ENCODE peak calls at places on chromosomes 12 and 14, in six cellular contexts. N, X, S, W, Y and B are unnamed samples. For H3K9me3 and H3K27me3, the result is how much of the 10 kb centered on the place peaks cover.

GRCh38 chr12:11729008-11729407 is 79.5 kb downstream of the ETV6 start:
- DNase-seq in Y (no peak), X (peak), W (no peak), S (no peak), N (peak), B (peak)

GRCh38 chr12:110932048-110932447 is 11.7 kb upstream of the MYL2 start:
- DNase-seq in Y (no peak), W (no peak), N (no peak), X (no peak), S (no peak), B (no peak)

GRCh38 chr12:47192046-47192445 is 112.3 kb upstream of the AMIGO2 start:
- DNase-seq in N (no peak), X (no peak), S (no peak), W (no peak), Y (no peak), B (no peak)

GRCh38 chr14:60720391-60720790 is 3.8 kb downstream of the SIX4 start:
- DNase-seq in S (no peak), X (no peak), N (no peak), W (no peak), Y (no peak), B (no peak)

GRCh38 chr12:58176296-58176869 is 235.0 kb downstream of the ATP23 start:
- DNase-seq in N (peak), Y (peak), W (no peak), X (peak), S (no peak), B (peak)

GRCh38 chr12:95634622-95635621 is 83.6 kb upstream of the USP44 start:
- DNase-seq in X (no peak), W (no peak), S (no peak), N (peak), Y (no peak), B (peak)

GRCh38 chr12:62259311-62259992 is 752 bp upstream of the USP15 start:
- DNase-seq in W (no peak), X (no peak), Y (no peak), N (peak), S (no peak), B (no peak)

GRCh38 chr14:95023886-95024285 is 133.4 kb downstream of the DICER1 start:
- DNase-seq in S (no peak), Y (no peak), W (no peak), X (no peak), N (no peak), B (no peak)

GRCh38 chr12:62813031-62813829 is 121.7 kb downstream of the PPM1H start:
- DNase-seq in N (peak), Y (peak), W (peak), S (no peak), X (peak), B (peak)

GRCh38 chr12:18400186-18400585 is 138.9 kb downstream of the PIK3C2G start:
- DNase-seq in X (no peak), W (no peak), Y (peak), N (no peak), S (no peak), B (no peak)

GRCh38 chr12:24038211-24038997 is 88.9 kb upstream of the SOX5 start:
- DNase-seq in N (no peak), W (no peak), S (no peak), Y (no peak), X (no peak), B (no peak)

GRCh38 chr12:132827763-132828703 is 636 bp downstream of the GOLGA3 start:
- DNase-seq in Y (peak), S (no peak), X (peak), N (peak), W (peak), B (peak)
- TF ChIP-seq POLR2A in Y (no peak), S (no peak), X (no peak), N (no peak), W (no peak), B (no peak)

GRCh38 chr12:28369483-28369882 is 179.2 kb downstream of the CCDC91 start:
- DNase-seq in Y (no peak), N (no peak), S (no peak), X (no peak), W (no peak), B (no peak)

GRCh38 chr12:28367993-28368392 is 177.7 kb downstream of the CCDC91 start:
- DNase-seq in X (no peak), Y (no peak), S (no peak), N (no peak), W (no peak), B (no peak)

DNA sequence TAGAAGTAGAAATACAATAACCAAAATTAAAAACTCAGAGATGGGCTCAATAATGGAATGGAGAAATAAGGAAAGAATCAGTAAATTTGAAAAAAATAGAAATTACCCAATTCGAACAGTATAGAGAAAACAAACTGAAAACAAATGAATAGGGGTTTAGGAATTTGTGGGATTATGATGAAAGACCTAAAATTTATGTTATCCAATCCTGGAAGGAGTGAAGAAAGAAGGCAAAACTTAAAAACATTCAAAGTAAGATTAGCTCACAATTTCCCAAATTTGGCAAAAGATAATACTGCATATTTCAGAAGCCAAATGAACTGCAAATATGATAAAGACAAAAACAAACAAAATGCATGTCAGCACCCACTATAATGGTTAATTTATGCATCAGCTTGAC is 177.1 kb downstream of the CCDC91 start:
- DNase-seq in Y (no peak), S (no peak), N (no peak), W (no peak), X (no peak), B (no peak)
- H3K9me3 ChIP-seq in Y (under half), S (under half), N (under half), W (under half), X (under half), B (under half)

DNA sequence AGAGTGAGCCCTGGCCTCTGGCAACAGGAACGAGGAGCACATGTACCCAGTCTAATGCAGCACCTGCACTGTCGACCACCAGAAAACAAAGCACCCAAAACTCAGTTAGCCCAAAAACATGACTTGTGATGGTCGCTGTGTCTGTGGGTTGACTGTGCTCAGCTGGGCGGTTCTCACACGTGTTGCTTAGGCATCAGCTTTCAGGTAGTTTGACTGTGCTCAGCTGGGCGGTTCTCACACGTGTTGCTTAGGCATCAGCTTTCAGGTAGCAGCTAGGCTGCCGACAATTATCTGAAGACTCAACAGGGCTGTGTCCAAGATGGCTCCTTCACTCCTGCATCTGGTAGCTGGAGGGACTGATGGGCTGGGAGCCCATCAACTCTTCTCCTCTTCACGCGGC is 1.2 kb upstream of the LRCOL1 start:
- DNase-seq in X (no peak), S (no peak), N (no peak), Y (no peak), W (no peak), B (no peak)
- H3K27me3 ChIP-seq in X (under half), S (half or more), N (under half), Y (under half), W (under half), B (half or more)

GRCh38 chr12:101880769-101881168 is 3.4 kb downstream of the DRAM1 start:
- DNase-seq in W (no peak), X (no peak), S (no peak), Y (no peak), N (no peak), B (no peak)
- TF ChIP-seq POLR2A in W (no peak), X (no peak), S (no peak), Y (no peak), N (no peak), B (no peak)

GRCh38 chr14:56884617-56885016 is 74.3 kb upstream of the OTX2 start:
- DNase-seq in N (no peak), X (no peak), W (no peak), S (no peak), Y (no peak), B (no peak)
- H3K9me3 ChIP-seq in N (under half), X (under half), W (under half), S (under half), Y (under half), B (under half)

GRCh38 chr12:130161261-130162231 is 718 bp upstream of the FZD10 start:
- DNase-seq in W (peak), S (no peak), Y (peak), X (peak), N (peak), B (no peak)
- H3K27me3 ChIP-seq in W (under half), S (half or more), Y (half or more), X (under half), N (under half), B (under half)

DNA sequence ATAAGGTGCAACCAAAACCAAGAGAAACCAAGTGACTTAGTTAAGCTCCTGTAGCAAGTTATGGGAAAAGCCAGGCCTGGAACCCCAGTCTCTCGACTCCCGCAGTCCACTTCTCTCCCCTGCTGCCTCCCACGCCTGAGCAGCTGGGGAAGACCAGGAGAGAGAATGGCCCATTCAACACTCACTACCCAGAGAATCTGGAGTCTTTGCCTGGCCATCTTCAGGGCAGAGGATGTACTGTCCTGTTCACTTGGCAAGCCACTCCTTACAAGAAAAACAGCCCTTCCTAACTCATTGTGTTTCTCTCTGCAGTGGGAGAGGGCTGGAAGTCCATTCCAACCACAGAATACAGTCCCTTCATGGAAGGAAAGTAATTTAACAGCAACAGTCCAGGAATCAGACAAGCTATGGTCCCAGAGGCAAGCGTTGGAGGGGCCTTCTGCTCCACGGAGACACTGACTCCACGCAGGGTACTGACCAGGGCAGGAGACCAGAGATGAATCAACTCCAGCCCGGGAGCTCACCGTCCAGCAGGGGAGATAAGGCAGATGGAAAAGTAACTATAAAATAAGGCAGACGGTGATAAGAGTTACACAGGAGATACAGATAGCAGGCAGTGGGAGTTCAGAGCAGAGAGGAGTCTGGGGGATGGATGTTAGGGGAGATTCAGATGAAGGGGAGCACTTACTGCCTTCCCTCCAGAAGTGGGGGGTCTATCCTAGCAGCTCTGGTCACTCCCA is 1.6 kb downstream of the PITPNM2 start:
- DNase-seq in S (no peak), N (no peak), Y (peak), X (no peak), W (no peak), B (no peak)
- TF ChIP-seq POLR2A in S (no peak), N (no peak), Y (no peak), X (no peak), W (no peak), B (no peak)

GRCh38 chr12:31951008-31951407 is 8.2 kb upstream of the RESF1 start:
- DNase-seq in S (no peak), X (no peak), W (no peak), Y (no peak), N (no peak), B (no peak)

GRCh38 chr12:31952418-31952817 is 6.8 kb upstream of the RESF1 start:
- DNase-seq in X (no peak), Y (no peak), W (no peak), S (no peak), N (no peak), B (no peak)

GRCh38 chr12:31950492-31950891 is 8.7 kb upstream of the RESF1 start:
- DNase-seq in X (no peak), Y (no peak), W (no peak), N (no peak), S (no peak), B (no peak)

GRCh38 chr12:31950088-31950487 is 9.1 kb upstream of the RESF1 start:
- DNase-seq in N (no peak), X (no peak), S (no peak), Y (no peak), W (no peak), B (no peak)

GRCh38 chr12:31951939-31952338 is 7.3 kb upstream of the RESF1 start:
- DNase-seq in Y (no peak), N (no peak), X (no peak), S (no peak), W (no peak), B (no peak)
- H3K9me3 ChIP-seq in Y (under half), N (under half), X (under half), S (under half), W (under half), B (under half)